ENCODE peak calls at places on chromosomes 1 and 21, in nine cellular contexts. One of them, this sample, is unnamed.
A peak's percentile ranks its signal among the peaks of the same experiment; 100 is the strongest.

GRCh38 chr1:185567006-185567405 is 167.2 kb upstream of the HMCN1 start:
- DNase-seq in tibial nerve: no peak
- DNase-seq in pancreas: no peak
- DNase-seq in stomach: no peak
- DNase-seq in retinal pigment epithelial cell: peak; percentile 49
- DNase-seq in IMR-90: peak; percentile 58
- DNase-seq in CD8-positive, alpha-beta T cell: no peak
- DNase-seq in left ventricle myocardium inferior: no peak
- DNase-seq in testis: no peak
- DNase-seq in this sample: no peak

GRCh38 chr1:200426196-200426595 is 16.4 kb upstream of the ZNF281 start:
- DNase-seq in CD8-positive, alpha-beta T cell: no peak
- DNase-seq in testis: peak; percentile 65
- DNase-seq in IMR-90: no peak
- DNase-seq in retinal pigment epithelial cell: no peak
- DNase-seq in stomach: no peak
- DNase-seq in left ventricle myocardium inferior: no peak
- DNase-seq in tibial nerve: no peak
- DNase-seq in pancreas: no peak
- DNase-seq in this sample: no peak

GRCh38 chr1:108814343-108815125 is 42.4 kb downstream of the AKNAD1 start:
- DNase-seq in tibial nerve: no peak
- DNase-seq in stomach: no peak
- DNase-seq in CD8-positive, alpha-beta T cell: no peak
- DNase-seq in retinal pigment epithelial cell: no peak
- DNase-seq in IMR-90: peak; percentile 38
- DNase-seq in left ventricle myocardium inferior: no peak
- DNase-seq in pancreas: no peak
- DNase-seq in testis: no peak
- DNase-seq in this sample: no peak

GRCh38 chr1:25519624-25520023 is 23.8 kb upstream of the LDLRAP1 start:
- DNase-seq in IMR-90: peak; percentile 84
- DNase-seq in retinal pigment epithelial cell: no peak
- DNase-seq in left ventricle myocardium inferior: no peak
- DNase-seq in CD8-positive, alpha-beta T cell: no peak
- DNase-seq in tibial nerve: no peak
- DNase-seq in pancreas: no peak
- DNase-seq in stomach: no peak
- DNase-seq in testis: no peak
- DNase-seq in this sample: peak; percentile 47

GRCh38 chr1:176855434-176855745 is 309.1 kb downstream of the ASTN1 start:
- DNase-seq in retinal pigment epithelial cell: no peak
- DNase-seq in testis: no peak
- DNase-seq in tibial nerve: no peak
- DNase-seq in pancreas: no peak
- DNase-seq in left ventricle myocardium inferior: no peak
- DNase-seq in IMR-90: no peak
- DNase-seq in stomach: no peak
- DNase-seq in CD8-positive, alpha-beta T cell: no peak
- DNase-seq in this sample: no peak

GRCh38 chr1:197692965-197693364 is 82.3 kb downstream of the DENND1B start:
- DNase-seq in CD8-positive, alpha-beta T cell: no peak
- DNase-seq in tibial nerve: no peak
- DNase-seq in left ventricle myocardium inferior: no peak
- DNase-seq in pancreas: no peak
- DNase-seq in IMR-90: peak; percentile 31
- DNase-seq in retinal pigment epithelial cell: no peak
- DNase-seq in stomach: no peak
- DNase-seq in testis: no peak
- DNase-seq in this sample: peak; percentile 17

GRCh38 chr1:48817505-48818114 is 40.9 kb upstream of the BEND5 start:
- DNase-seq in IMR-90: peak; percentile 31
- DNase-seq in stomach: peak; percentile 71
- DNase-seq in testis: peak; percentile 79
- DNase-seq in retinal pigment epithelial cell: no peak
- DNase-seq in CD8-positive, alpha-beta T cell: no peak
- DNase-seq in left ventricle myocardium inferior: peak; percentile 37
- DNase-seq in pancreas: peak; percentile 38
- DNase-seq in tibial nerve: peak; percentile 21
- DNase-seq in this sample: peak; percentile 10

GRCh38 chr1:231550448-231550781 is 21.9 kb downstream of the TSNAX start:
- DNase-seq in pancreas: no peak
- DNase-seq in testis: no peak
- DNase-seq in left ventricle myocardium inferior: no peak
- DNase-seq in stomach: no peak
- DNase-seq in tibial nerve: no peak
- DNase-seq in retinal pigment epithelial cell: no peak
- DNase-seq in CD8-positive, alpha-beta T cell: no peak
- DNase-seq in IMR-90: no peak
- DNase-seq in this sample: no peak

GRCh38 chr1:168960595-168960994 is 145.9 kb upstream of the ATP1B1 start:
- DNase-seq in testis: peak; percentile 58
- DNase-seq in retinal pigment epithelial cell: no peak
- DNase-seq in CD8-positive, alpha-beta T cell: no peak
- DNase-seq in IMR-90: no peak
- DNase-seq in left ventricle myocardium inferior: no peak
- DNase-seq in pancreas: no peak
- DNase-seq in stomach: no peak
- DNase-seq in tibial nerve: no peak
- DNase-seq in this sample: no peak

GRCh38 chr1:35870651-35871309 is 12.2 kb upstream of the AGO1 start:
- DNase-seq in IMR-90: no peak
- DNase-seq in testis: no peak
- DNase-seq in CD8-positive, alpha-beta T cell: no peak
- DNase-seq in retinal pigment epithelial cell: no peak
- DNase-seq in pancreas: no peak
- DNase-seq in left ventricle myocardium inferior: no peak
- DNase-seq in tibial nerve: no peak
- DNase-seq in stomach: no peak
- DNase-seq in this sample: no peak

GRCh38 chr1:53344921-53345838 is 17.3 kb upstream of the LRP8 start:
- DNase-seq in left ventricle myocardium inferior: no peak
- DNase-seq in pancreas: no peak
- DNase-seq in testis: no peak
- DNase-seq in IMR-90: no peak
- DNase-seq in stomach: peak; percentile 8
- DNase-seq in CD8-positive, alpha-beta T cell: no peak
- DNase-seq in tibial nerve: no peak
- DNase-seq in retinal pigment epithelial cell: no peak
- DNase-seq in this sample: no peak

GRCh38 chr1:22784317-22784716 is 73.7 kb downstream of the EPHB2 start:
- DNase-seq in CD8-positive, alpha-beta T cell: no peak
- DNase-seq in left ventricle myocardium inferior: no peak
- DNase-seq in testis: no peak
- DNase-seq in tibial nerve: no peak
- DNase-seq in pancreas: no peak
- DNase-seq in retinal pigment epithelial cell: no peak
- DNase-seq in stomach: no peak
- DNase-seq in IMR-90: no peak
- DNase-seq in this sample: no peak

GRCh38 chr1:155319536-155319935 is 1.2 kb upstream of the RUSC1 start:
- DNase-seq in CD8-positive, alpha-beta T cell: no peak
- DNase-seq in left ventricle myocardium inferior: no peak
- DNase-seq in IMR-90: no peak
- DNase-seq in tibial nerve: no peak
- DNase-seq in testis: no peak
- DNase-seq in stomach: no peak
- DNase-seq in retinal pigment epithelial cell: no peak
- DNase-seq in pancreas: no peak
- DNase-seq in this sample: no peak

GRCh38 chr1:77438239-77438913 is 156.6 kb downstream of the AK5 start:
- DNase-seq in retinal pigment epithelial cell: peak; percentile 89
- DNase-seq in pancreas: no peak
- DNase-seq in testis: no peak
- DNase-seq in tibial nerve: no peak
- DNase-seq in stomach: no peak
- DNase-seq in left ventricle myocardium inferior: no peak
- DNase-seq in CD8-positive, alpha-beta T cell: no peak
- DNase-seq in IMR-90: peak; percentile 79
- DNase-seq in this sample: peak; percentile 41

GRCh38 chr1:208066583-208066982 is 155.7 kb upstream of the CD34 start:
- DNase-seq in testis: no peak
- DNase-seq in stomach: no peak
- DNase-seq in IMR-90: no peak
- DNase-seq in retinal pigment epithelial cell: no peak
- DNase-seq in tibial nerve: no peak
- DNase-seq in pancreas: no peak
- DNase-seq in CD8-positive, alpha-beta T cell: no peak
- DNase-seq in left ventricle myocardium inferior: no peak
- DNase-seq in this sample: no peak

GRCh38 chr21:17455451-17455850 is 57.4 kb upstream of the CXADR start:
- DNase-seq in stomach: no peak
- DNase-seq in tibial nerve: no peak
- DNase-seq in retinal pigment epithelial cell: no peak
- DNase-seq in pancreas: no peak
- DNase-seq in left ventricle myocardium inferior: no peak
- DNase-seq in CD8-positive, alpha-beta T cell: no peak
- DNase-seq in IMR-90: no peak
- DNase-seq in testis: no peak
- DNase-seq in this sample: no peak

GRCh38 chr1:230142608-230143209 is 75.7 kb downstream of the GALNT2 start:
- DNase-seq in CD8-positive, alpha-beta T cell: no peak
- DNase-seq in pancreas: no peak
- DNase-seq in IMR-90: no peak
- DNase-seq in testis: peak; percentile 59
- DNase-seq in tibial nerve: no peak
- DNase-seq in stomach: no peak
- DNase-seq in retinal pigment epithelial cell: no peak
- DNase-seq in left ventricle myocardium inferior: no peak
- DNase-seq in this sample: no peak

GRCh38 chr1:76826072-76826827 is 41.0 kb upstream of the ST6GALNAC5 start:
- DNase-seq in tibial nerve: no peak
- DNase-seq in IMR-90: peak; percentile 7
- DNase-seq in testis: no peak
- DNase-seq in stomach: no peak
- DNase-seq in CD8-positive, alpha-beta T cell: no peak
- DNase-seq in retinal pigment epithelial cell: no peak
- DNase-seq in pancreas: no peak
- DNase-seq in left ventricle myocardium inferior: no peak
- DNase-seq in this sample: peak; percentile 23

DNA sequence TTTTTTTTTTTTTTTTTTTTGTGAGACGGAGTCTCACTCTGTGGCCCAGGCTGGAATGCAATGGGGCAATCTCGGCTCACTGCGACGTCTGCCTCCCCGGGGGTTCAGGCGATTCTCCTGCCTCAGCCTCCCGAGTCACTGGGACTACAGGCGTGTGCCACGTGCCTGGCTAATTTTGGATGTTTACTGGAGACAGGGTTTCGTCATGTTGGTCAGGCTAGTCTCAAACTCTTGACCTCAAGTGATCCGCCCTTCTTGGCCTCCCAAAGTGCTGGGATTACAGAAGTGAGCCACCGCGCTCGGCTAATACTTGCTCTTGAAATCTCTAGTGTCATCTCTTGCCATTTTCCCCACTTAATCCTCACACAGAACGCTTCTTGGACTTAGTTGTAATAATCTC is 1.1 kb upstream of the SYCP1 start:
- DNase-seq in tibial nerve: no peak
- DNase-seq in left ventricle myocardium inferior: no peak
- DNase-seq in pancreas: no peak
- DNase-seq in stomach: no peak
- DNase-seq in retinal pigment epithelial cell: no peak
- DNase-seq in IMR-90: no peak
- DNase-seq in CD8-positive, alpha-beta T cell: no peak
- DNase-seq in testis: no peak
- DNase-seq in this sample: no peak
- H3K4me3 ChIP-seq in tibial nerve: no peak overlapping the region
- H3K4me3 ChIP-seq in left ventricle myocardium inferior: no peak overlapping the region
- H3K4me3 ChIP-seq in pancreas: no peak overlapping the region
- H3K4me3 ChIP-seq in stomach: no peak overlapping the region
- H3K4me3 ChIP-seq in retinal pigment epithelial cell: no peak overlapping the region
- H3K4me3 ChIP-seq in IMR-90: no peak overlapping the region
- H3K4me3 ChIP-seq in CD8-positive, alpha-beta T cell: no peak overlapping the region
- H3K4me3 ChIP-seq in testis: no peak overlapping the region
- H3K4me3 ChIP-seq in this sample: no peak overlapping the region

GRCh38 chr21:25313891-25314646 is 293.2 kb downstream of the MRPL39 start:
- DNase-seq in pancreas: no peak
- DNase-seq in IMR-90: peak; percentile 67
- DNase-seq in left ventricle myocardium inferior: no peak
- DNase-seq in testis: no peak
- DNase-seq in retinal pigment epithelial cell: peak; percentile 4
- DNase-seq in stomach: no peak
- DNase-seq in tibial nerve: no peak
- DNase-seq in CD8-positive, alpha-beta T cell: no peak
- DNase-seq in this sample: no peak
- TF ChIP-seq CTCF in pancreas: no peak
- TF ChIP-seq CTCF in IMR-90: peak; percentile 68
- TF ChIP-seq CTCF in left ventricle myocardium inferior: peak; percentile 57
- TF ChIP-seq CTCF in testis: no peak
- TF ChIP-seq CTCF in retinal pigment epithelial cell: peak; percentile 45
- TF ChIP-seq CTCF in stomach: no peak
- TF ChIP-seq CTCF in tibial nerve: no peak
- TF ChIP-seq CTCF in CD8-positive, alpha-beta T cell: no peak
- TF ChIP-seq CTCF in this sample: peak; percentile 28

GRCh38 chr1:201513498-201514243 is 6.7 kb upstream of the CSRP1 start:
- DNase-seq in pancreas: no peak
- DNase-seq in testis: no peak
- DNase-seq in left ventricle myocardium inferior: no peak
- DNase-seq in CD8-positive, alpha-beta T cell: no peak
- DNase-seq in retinal pigment epithelial cell: no peak
- DNase-seq in IMR-90: no peak
- DNase-seq in stomach: no peak
- DNase-seq in tibial nerve: no peak
- DNase-seq in this sample: no peak
- H3K4me3 ChIP-seq in pancreas: no peak overlapping the region
- H3K4me3 ChIP-seq in testis: no peak overlapping the region
- H3K4me3 ChIP-seq in left ventricle myocardium inferior: no peak overlapping the region
- H3K4me3 ChIP-seq in CD8-positive, alpha-beta T cell: no peak overlapping the region
- H3K4me3 ChIP-seq in retinal pigment epithelial cell: no peak overlapping the region
- H3K4me3 ChIP-seq in IMR-90: no peak overlapping the region
- H3K4me3 ChIP-seq in stomach: no peak overlapping the region
- H3K4me3 ChIP-seq in tibial nerve: no peak overlapping the region
- H3K4me3 ChIP-seq in this sample: no peak overlapping the region

GRCh38 chr21:44881586-44881939 is 8.1 kb upstream of the PTTG1IP start:
- DNase-seq in CD8-positive, alpha-beta T cell: no peak
- DNase-seq in left ventricle myocardium inferior: no peak
- DNase-seq in stomach: no peak
- DNase-seq in retinal pigment epithelial cell: no peak
- DNase-seq in pancreas: no peak
- DNase-seq in IMR-90: no peak
- DNase-seq in tibial nerve: no peak
- DNase-seq in testis: no peak
- DNase-seq in this sample: no peak

GRCh38 chr21:44878053-44878982 is 4.8 kb upstream of the PTTG1IP start:
- DNase-seq in testis: peak; percentile 56
- DNase-seq in left ventricle myocardium inferior: peak; percentile 9
- DNase-seq in CD8-positive, alpha-beta T cell: no peak
- DNase-seq in retinal pigment epithelial cell: no peak
- DNase-seq in IMR-90: peak; percentile 37
- DNase-seq in pancreas: no peak
- DNase-seq in stomach: no peak
- DNase-seq in tibial nerve: no peak
- DNase-seq in this sample: no peak

GRCh38 chr21:44884059-44884458 is 10.6 kb upstream of the PTTG1IP start:
- DNase-seq in stomach: no peak
- DNase-seq in testis: no peak
- DNase-seq in IMR-90: no peak
- DNase-seq in left ventricle myocardium inferior: no peak
- DNase-seq in CD8-positive, alpha-beta T cell: no peak
- DNase-seq in retinal pigment epithelial cell: no peak
- DNase-seq in pancreas: no peak
- DNase-seq in tibial nerve: no peak
- DNase-seq in this sample: no peak

GRCh38 chr21:44883250-44883649 is 9.8 kb upstream of the PTTG1IP start:
- DNase-seq in retinal pigment epithelial cell: no peak
- DNase-seq in left ventricle myocardium inferior: no peak
- DNase-seq in pancreas: no peak
- DNase-seq in stomach: no peak
- DNase-seq in IMR-90: no peak
- DNase-seq in testis: no peak
- DNase-seq in CD8-positive, alpha-beta T cell: no peak
- DNase-seq in tibial nerve: no peak
- DNase-seq in this sample: no peak

GRCh38 chr21:44880762-44881585 is 7.5 kb upstream of the PTTG1IP start:
- DNase-seq in tibial nerve: no peak
- DNase-seq in CD8-positive, alpha-beta T cell: no peak
- DNase-seq in retinal pigment epithelial cell: no peak
- DNase-seq in stomach: no peak
- DNase-seq in IMR-90: peak; percentile 71
- DNase-seq in pancreas: no peak
- DNase-seq in left ventricle myocardium inferior: no peak
- DNase-seq in testis: no peak
- DNase-seq in this sample: no peak
- TF ChIP-seq CTCF in tibial nerve: no peak
- TF ChIP-seq CTCF in CD8-positive, alpha-beta T cell: no peak
- TF ChIP-seq CTCF in retinal pigment epithelial cell: no peak
- TF ChIP-seq CTCF in stomach: no peak
- TF ChIP-seq CTCF in IMR-90: no peak
- TF ChIP-seq CTCF in pancreas: no peak
- TF ChIP-seq CTCF in left ventricle myocardium inferior: no peak
- TF ChIP-seq CTCF in testis: no peak
- TF ChIP-seq CTCF in this sample: no peak

This sample was measured in AG09309.